ENCODE peak calls at places on chromosomes 2 and 18, in four cellular contexts. Y is CD4-positive, CD25-positive, alpha-beta regulatory T cell; E is SJSA1; B is CD8-positive, alpha-beta T cell. M is an unnamed sample.

GRCh38 chr2:88159955-88160415 is 10.2 kb upstream of the THNSL2 start:
- DNase-seq in E (no peak), Y (peak; percentile 23), B (no peak), M (peak; percentile 30)

GRCh38 chr2:47065771-47066380 is 89.2 kb downstream of the STPG4 start:
- DNase-seq in B (no peak), E (peak; percentile 90), Y (no peak), M (peak; percentile 65)

GRCh38 chr18:45169610-45170009 is 445.7 kb upstream of the SLC14A2 start:
- DNase-seq in E (peak; percentile 73), B (no peak), Y (no peak), M (peak; percentile 42)

GRCh38 chr2:240759454-240759853 is 60.6 kb downstream of the KIF1A start:
- DNase-seq in E (no peak), Y (no peak), B (no peak), M (no peak)

GRCh38 chr2:190637331-190637734 is 11.6 kb upstream of the NAB1 start:
- DNase-seq in E (no peak), B (no peak), Y (no peak), M (no peak)

GRCh38 chr2:49914281-49914680 is 760.0 kb upstream of the FSHR start:
- DNase-seq in B (no peak), E (no peak), Y (no peak), M (no peak)

GRCh38 chr2:15279181-15279876 is 281.8 kb downstream of the NBAS start:
- DNase-seq in E (no peak), Y (no peak), B (no peak), M (no peak)

GRCh38 chr2:27313882-27314645 is 5.8 kb upstream of the UCN start:
- DNase-seq in Y (no peak), E (no peak), B (no peak), M (no peak)

GRCh38 chr2:136436921-136437320 is 319.0 kb upstream of the CXCR4 start:
- DNase-seq in E (no peak), B (no peak), Y (no peak), M (no peak)

GRCh38 chr18:63319383-63320040 is at the start of gene BCL2:
- DNase-seq in Y (no peak), B (peak; percentile 67), E (peak; percentile 50), M (no peak)

GRCh38 chr2:144643537-144644336 is 123.8 kb upstream of the ZEB2 start:
- DNase-seq in B (no peak), E (no peak), Y (no peak), M (no peak)

GRCh38 chr2:11305958-11306357 is 38.5 kb downstream of the ROCK2 start:
- DNase-seq in E (no peak), B (no peak), Y (no peak), M (peak; percentile 54)

GRCh38 chr2:121869873-121870272 is 114.4 kb downstream of the TSN start:
- DNase-seq in B (no peak), E (no peak), Y (no peak), M (no peak)

GRCh38 chr2:27010139-27010538 is 22.6 kb upstream of the TMEM214 start:
- DNase-seq in B (no peak), Y (no peak), E (no peak), M (no peak)

GRCh38 chr2:42142476-42143184 is 26.5 kb upstream of the EML4 start:
- DNase-seq in E (no peak), B (no peak), Y (no peak), M (no peak)
- H3K27ac ChIP-seq in E (peak overlapping the region; percentile 92), B (no peak overlapping the region), Y (peak overlapping the region; percentile 61), M (peak overlapping the region; percentile 98)

DNA sequence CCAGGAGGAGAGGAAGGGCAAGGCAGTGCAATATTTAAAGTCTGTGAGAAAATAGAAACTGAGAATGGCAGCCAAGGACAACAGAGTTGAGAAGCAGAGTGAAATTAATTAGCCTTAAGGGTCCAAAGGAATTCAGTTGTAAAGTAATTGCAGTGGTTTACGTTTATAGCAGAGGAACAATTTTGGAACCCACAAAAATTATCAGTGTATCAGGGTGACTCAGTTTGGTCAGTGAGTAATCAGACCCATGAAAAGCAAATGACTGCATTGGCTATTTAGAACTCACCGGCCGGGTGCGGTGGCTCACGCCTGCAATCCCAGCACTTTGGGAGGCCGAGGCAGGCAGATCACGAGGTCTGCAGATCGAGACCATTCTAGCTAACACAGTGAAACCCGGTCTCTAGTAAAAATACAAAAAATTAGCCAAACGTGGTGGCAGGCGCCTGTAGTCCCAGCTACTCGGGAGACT is 245.8 kb upstream of the SLC39A10 start:
- DNase-seq in Y (no peak), E (peak; percentile 56), B (no peak), M (no peak)
- H3K27ac ChIP-seq in Y (no peak overlapping the region), E (no peak overlapping the region), B (no peak overlapping the region), M (no peak overlapping the region)

GRCh38 chr18:5518899-5519371 is 24.9 kb downstream of the EPB41L3 start:
- DNase-seq in E (no peak), Y (no peak), B (no peak), M (no peak)
- H3K27ac ChIP-seq in E (no peak overlapping the region), Y (no peak overlapping the region), B (no peak overlapping the region), M (no peak overlapping the region)

GRCh38 chr18:6992761-6993160 is 124.8 kb downstream of the LAMA1 start:
- DNase-seq in E (no peak), Y (no peak), B (no peak), M (no peak)

GRCh38 chr18:6997802-6998201 is 119.8 kb downstream of the LAMA1 start:
- DNase-seq in E (no peak), Y (no peak), B (no peak), M (no peak)

GRCh38 chr18:6994719-6995430 is 122.7 kb downstream of the LAMA1 start:
- DNase-seq in E (no peak), Y (no peak), B (no peak), M (no peak)

DNA sequence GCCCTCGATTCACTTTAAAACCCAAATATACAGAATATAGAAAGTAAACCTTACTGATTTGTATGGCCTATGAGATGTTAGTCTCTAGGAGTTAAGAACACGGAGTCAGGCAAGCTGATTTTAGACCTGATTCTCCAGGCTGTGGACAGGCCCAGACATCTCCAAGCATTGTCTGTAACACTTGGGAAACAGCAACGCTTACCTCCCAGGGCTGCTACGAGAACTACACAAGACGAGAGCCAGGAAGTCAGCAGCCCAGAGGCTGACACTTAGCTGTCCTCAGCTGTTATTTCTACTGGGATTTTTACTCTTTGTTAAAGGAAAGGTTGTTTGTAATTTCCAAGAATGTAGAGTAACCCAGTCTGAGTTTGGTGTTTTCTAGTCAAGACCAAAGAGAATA is 123.5 kb downstream of the LAMA1 start:
- DNase-seq in Y (no peak), B (no peak), E (no peak), M (no peak)
- H3K27ac ChIP-seq in Y (no peak overlapping the region), B (no peak overlapping the region), E (no peak overlapping the region), M (no peak overlapping the region)